ENCODE peak calls at places on chromosomes 12 and 14, in ten cellular contexts. V is retina; A is T-helper 1 cell; W is dermis microvascular lymphatic vessel endothelial cell; J is stimulated activated CD8-positive, alpha-beta memory T cell treated with anti-CD3 and anti-CD28 coated beads, Interleukin-12 subunit alpha, Interleukin-12 subunit beta, amount 100 ng/mL, for 4 hours; G is bronchial epithelial cell; I is ELR; H is MG63; D is IMR-90; X is M059J. N is an unnamed sample.

GRCh38 chr12:59834659-59835474 is 239.0 kb downstream of the SLC16A7 start:
- DNase-seq in V (no peak), A (no peak), D (peak), W (peak), H (no peak), I (peak), G (peak), J (no peak), X (peak), N (no peak)

GRCh38 chr12:132465269-132466190 is 24.4 kb upstream of the FBRSL1 start:
- DNase-seq in J (no peak), W (no peak), G (no peak), X (no peak), V (no peak), H (peak), A (no peak), I (no peak), D (no peak), N (no peak)

GRCh38 chr14:104991896-104992230 is 6.3 kb downstream of the CLBA1 start:
- DNase-seq in D (no peak), H (no peak), I (no peak), A (no peak), G (no peak), V (no peak), W (no peak), J (no peak), X (no peak), N (no peak)

GRCh38 chr12:7542813-7543212 is 39.2 kb upstream of the CD163 start:
- DNase-seq in V (no peak), X (no peak), I (no peak), H (no peak), D (peak), J (no peak), G (no peak), W (no peak), A (no peak), N (no peak)

GRCh38 chr14:104927901-104928300 is 3.2 kb downstream of the PLD4 start:
- DNase-seq in W (no peak), I (no peak), V (no peak), G (no peak), J (no peak), X (no peak), D (no peak), H (no peak), A (no peak), N (no peak)

GRCh38 chr12:6280053-6280469 is 30.4 kb upstream of the PLEKHG6 start:
- DNase-seq in V (no peak), J (no peak), A (no peak), I (peak), H (peak), W (peak), D (peak), X (peak), G (peak), N (no peak)

GRCh38 chr14:89330236-89331002 is 86.6 kb downstream of the FOXN3 start:
- DNase-seq in H (peak), W (no peak), X (peak), I (no peak), G (no peak), D (peak), V (no peak), J (no peak), A (no peak), N (no peak)

GRCh38 chr12:61798778-61799177 is 461.4 kb upstream of the USP15 start:
- DNase-seq in D (no peak), W (no peak), X (no peak), H (no peak), J (no peak), A (no peak), V (no peak), I (no peak), G (no peak), N (no peak)

GRCh38 chr12:108731866-108732461 is 646 bp upstream of the CORO1C start:
- DNase-seq in J (peak), I (peak), A (peak), X (peak), V (peak), W (peak), H (peak), D (peak), G (peak), N (peak)

GRCh38 chr12:80491176-80491575 is 47.1 kb downstream of the PTPRQ start:
- DNase-seq in D (no peak), J (no peak), X (no peak), V (no peak), I (no peak), W (no peak), H (no peak), G (no peak), A (no peak), N (no peak)

GRCh38 chr12:23944067-23944466 is 5.4 kb downstream of the SOX5 start:
- DNase-seq in G (no peak), A (no peak), H (no peak), D (no peak), W (no peak), V (no peak), I (no peak), X (no peak), J (no peak), N (no peak)

GRCh38 chr14:99047436-99048110 is 224.4 kb downstream of the BCL11B start:
- DNase-seq in H (no peak), J (no peak), D (no peak), W (no peak), G (no peak), I (no peak), X (no peak), A (no peak), V (peak), N (no peak)

GRCh38 chr12:41944241-41944640 is 200.4 kb downstream of the GXYLT1 start:
- DNase-seq in J (no peak), D (no peak), V (no peak), W (no peak), X (peak), G (peak), A (no peak), I (no peak), H (no peak), N (no peak)

GRCh38 chr12:53986686-53987180 is 1.8 kb downstream of the HOXC10 start:
- DNase-seq in A (no peak), D (no peak), H (no peak), V (no peak), W (no peak), X (no peak), G (no peak), I (no peak), J (no peak), N (no peak)

GRCh38 chr12:131138638-131139362 is 185.1 kb downstream of the ADGRD1 start:
- DNase-seq in J (no peak), X (no peak), W (no peak), H (no peak), G (no peak), D (no peak), I (no peak), V (no peak), A (no peak), N (no peak)

GRCh38 chr14:106843951-106844483 is 1317.6 kb downstream of the TMEM121 start:
- DNase-seq in W (no peak), A (peak), D (no peak), H (peak), I (no peak), G (peak), X (peak), J (no peak), V (no peak), N (no peak)

GRCh38 chr14:53596845-53597525 is 359.6 kb downstream of the BMP4 start:
- DNase-seq in H (peak), I (peak), X (no peak), V (no peak), G (peak), D (peak), J (no peak), W (no peak), A (no peak), N (no peak)

GRCh38 chr12:41521872-41522379 is 333.8 kb downstream of the PDZRN4 start:
- DNase-seq in X (peak), I (peak), A (no peak), J (no peak), H (peak), W (peak), G (peak), V (no peak), D (peak), N (no peak)

GRCh38 chr12:94795520-94795919 is 145.2 kb upstream of the TMCC3 start:
- DNase-seq in H (peak), W (no peak), D (peak), J (no peak), X (peak), G (peak), V (peak), I (peak), A (no peak), N (no peak)

GRCh38 chr14:69183735-69184134 is 7.6 kb upstream of the EXD2 start:
- DNase-seq in D (peak), J (no peak), X (no peak), G (no peak), I (peak), V (no peak), W (peak), H (peak), A (no peak), N (no peak)